ENCODE peak calls at places on chromosome 22, in ten cellular contexts. N is LHCN-M2; G is activated CD4-positive, alpha-beta T cell treated with anti-CD3 and anti-CD28 coated beads for 1 hour; A is T-helper 1 cell; P is neural progenitor cell; U is SW480; I is GM04503; B is foreskin fibroblast; Q is HS-5; C is astrocyte of the hippocampus. J is an unnamed sample.
A peak's percentile ranks its signal among the peaks of the same experiment; 100 is the strongest.

GRCh38 chr22:26564672-26565071 is 25.3 kb downstream of the TPST2 start:
- DNase-seq in C (no peak), U (no peak), P (no peak), B (no peak), A (no peak), N (no peak), I (no peak), G (no peak), Q (no peak), J (no peak)

GRCh38 chr22:46593211-46593676 is 26.9 kb upstream of the GRAMD4 start:
- DNase-seq in Q (no peak), I (no peak), B (no peak), N (no peak), P (peak; percentile 1), G (no peak), C (peak; percentile 28), A (no peak), U (no peak), J (no peak)

GRCh38 chr22:17423616-17424015 is 54.4 kb downstream of the CECR2 start:
- DNase-seq in U (no peak), I (no peak), C (no peak), B (no peak), N (no peak), Q (no peak), A (no peak), G (no peak), P (no peak), J (no peak)

GRCh38 chr22:23305922-23306374 is 125.6 kb downstream of the BCR start:
- DNase-seq in C (peak; percentile 92), P (no peak), A (no peak), I (no peak), G (no peak), Q (no peak), U (no peak), B (peak; percentile 79), N (peak; percentile 71), J (peak; percentile 75)

GRCh38 chr22:30887418-30887817 is 81.2 kb downstream of the MORC2 start:
- DNase-seq in B (no peak), Q (no peak), A (no peak), N (no peak), G (no peak), I (no peak), C (no peak), P (no peak), U (no peak), J (no peak)

GRCh38 chr22:47423266-47423665 is 660.8 kb downstream of the TBC1D22A start:
- DNase-seq in I (no peak), U (no peak), A (no peak), B (no peak), Q (no peak), C (no peak), P (no peak), N (no peak), G (no peak), J (no peak)

GRCh38 chr22:36729321-36729720 is 25.8 kb upstream of the CACNG2 start:
- DNase-seq in C (no peak), P (no peak), U (no peak), N (no peak), I (no peak), Q (no peak), B (no peak), A (no peak), G (no peak), J (no peak)

GRCh38 chr22:45781459-45781858 is 109.8 kb downstream of the ATXN10 start:
- DNase-seq in C (no peak), N (no peak), U (no peak), Q (no peak), P (no peak), I (no peak), B (no peak), A (no peak), G (no peak), J (no peak)

GRCh38 chr22:35335936-35336781 is 36.5 kb downstream of the TOM1 start:
- DNase-seq in A (peak; percentile 56), U (no peak), C (peak; percentile 41), G (no peak), B (no peak), P (no peak), N (no peak), I (no peak), Q (no peak), J (no peak)

GRCh38 chr22:50621491-50621880 is 6.5 kb downstream of the ARSA start:
- DNase-seq in N (peak; percentile 16), P (no peak), B (no peak), Q (no peak), I (no peak), C (no peak), U (no peak), G (no peak), A (peak; percentile 88), J (no peak)

GRCh38 chr22:29700206-29700948 is 19.4 kb upstream of the CABP7 start:
- DNase-seq in N (no peak), C (peak; percentile 44), I (no peak), A (no peak), G (no peak), P (no peak), Q (no peak), B (no peak), U (no peak), J (no peak)

GRCh38 chr22:50072714-50073538 is 12.3 kb downstream of the MLC1 start:
- DNase-seq in U (no peak), C (no peak), G (no peak), I (no peak), N (no peak), P (no peak), Q (no peak), B (no peak), A (no peak), J (no peak)

GRCh38 chr22:42887523-42888507 is 30.7 kb upstream of the ARFGAP3 start:
- DNase-seq in U (peak; percentile 70), P (no peak), N (peak; percentile 26), B (no peak), Q (no peak), A (no peak), I (no peak), G (no peak), C (no peak), J (no peak)

GRCh38 chr22:43484227-43484626 is 72.4 kb downstream of the MPPED1 start:
- DNase-seq in P (no peak), U (no peak), G (no peak), C (no peak), B (no peak), A (no peak), Q (no peak), I (no peak), N (no peak), J (no peak)